ENCODE peak calls at places on chromosomes 4 and X, in four cellular contexts. One of them, this sample, is unnamed. For H3K36me3, the result is how much of the 10 kb centered on the place peaks cover.

GRCh38 chr4:156888762-156889161 is 82.8 kb downstream of the PDGFC start:
- DNase-seq in breast epithelium: no peak
- DNase-seq in H7: no peak
- DNase-seq in CD4-positive, CD25-positive, alpha-beta regulatory T cell: no peak
- DNase-seq in this sample: no peak

GRCh38 chr4:147340111-147340510 is 140.8 kb upstream of the EDNRA start:
- DNase-seq in breast epithelium: no peak
- DNase-seq in H7: no peak
- DNase-seq in CD4-positive, CD25-positive, alpha-beta regulatory T cell: no peak
- DNase-seq in this sample: no peak

GRCh38 chr4:532588-533317 is 33.7 kb downstream of the PIGG start:
- DNase-seq in breast epithelium: peak
- DNase-seq in H7: peak
- DNase-seq in CD4-positive, CD25-positive, alpha-beta regulatory T cell: no peak
- DNase-seq in this sample: no peak

GRCh38 chrX:42519666-42520231 is 258.2 kb downstream of the PPP1R2C start:
- DNase-seq in breast epithelium: no peak
- DNase-seq in H7: no peak
- DNase-seq in CD4-positive, CD25-positive, alpha-beta regulatory T cell: no peak
- DNase-seq in this sample: no peak

GRCh38 chr4:3532714-3533336 is 603 bp upstream of the LRPAP1 start:
- DNase-seq in breast epithelium: no peak
- DNase-seq in H7: peak
- DNase-seq in CD4-positive, CD25-positive, alpha-beta regulatory T cell: no peak
- DNase-seq in this sample: no peak

GRCh38 chr4:16846520-16847117 is 51.8 kb downstream of the LDB2 start:
- DNase-seq in breast epithelium: no peak
- DNase-seq in H7: peak
- DNase-seq in CD4-positive, CD25-positive, alpha-beta regulatory T cell: no peak
- DNase-seq in this sample: no peak

GRCh38 chrX:148804579-148804978 is 304.2 kb downstream of the AFF2 start:
- DNase-seq in breast epithelium: no peak
- DNase-seq in H7: no peak
- DNase-seq in CD4-positive, CD25-positive, alpha-beta regulatory T cell: no peak
- DNase-seq in this sample: no peak

GRCh38 chr4:140242357-140243284 is 88.6 kb upstream of the MAML3 start:
- DNase-seq in breast epithelium: no peak
- DNase-seq in H7: no peak
- DNase-seq in CD4-positive, CD25-positive, alpha-beta regulatory T cell: peak
- DNase-seq in this sample: no peak

GRCh38 chr4:5469151-5469775 is 239.1 kb downstream of the EVC2 start:
- DNase-seq in breast epithelium: no peak
- DNase-seq in H7: no peak
- DNase-seq in CD4-positive, CD25-positive, alpha-beta regulatory T cell: no peak
- DNase-seq in this sample: no peak

GRCh38 chr4:43481526-43481925 is 589.0 kb downstream of the GRXCR1 start:
- DNase-seq in breast epithelium: no peak
- DNase-seq in H7: no peak
- DNase-seq in CD4-positive, CD25-positive, alpha-beta regulatory T cell: no peak
- DNase-seq in this sample: no peak

GRCh38 chr4:1864076-1865008 is 6.9 kb upstream of the NSD2 start:
- DNase-seq in breast epithelium: no peak
- DNase-seq in H7: peak
- DNase-seq in CD4-positive, CD25-positive, alpha-beta regulatory T cell: no peak
- DNase-seq in this sample: no peak

GRCh38 chrX:72060196-72060974 is 71.3 kb downstream of the RTL5 start:
- DNase-seq in breast epithelium: no peak
- DNase-seq in H7: peak
- DNase-seq in CD4-positive, CD25-positive, alpha-beta regulatory T cell: no peak
- DNase-seq in this sample: no peak

GRCh38 chr4:185597532-185598188 is 62.4 kb upstream of the PDLIM3 start:
- DNase-seq in breast epithelium: peak
- DNase-seq in H7: peak
- DNase-seq in CD4-positive, CD25-positive, alpha-beta regulatory T cell: peak
- DNase-seq in this sample: peak

GRCh38 chr4:179007758-179008157 is 1565.5 kb upstream of the AGA start:
- DNase-seq in breast epithelium: no peak
- DNase-seq in H7: no peak
- DNase-seq in CD4-positive, CD25-positive, alpha-beta regulatory T cell: no peak
- DNase-seq in this sample: no peak

GRCh38 chrX:144681501-144681900 is 565.8 kb upstream of the SPANXN1 start:
- DNase-seq in breast epithelium: no peak
- DNase-seq in H7: no peak
- DNase-seq in CD4-positive, CD25-positive, alpha-beta regulatory T cell: no peak
- DNase-seq in this sample: no peak

GRCh38 chr4:181478675-181479074 is 764.5 kb upstream of the TENM3 start:
- DNase-seq in breast epithelium: no peak
- DNase-seq in H7: no peak
- DNase-seq in CD4-positive, CD25-positive, alpha-beta regulatory T cell: no peak
- DNase-seq in this sample: no peak

GRCh38 chrX:119512145-119512800 is 44.0 kb downstream of the SLC25A5 start:
- DNase-seq in breast epithelium: peak
- DNase-seq in H7: peak
- DNase-seq in CD4-positive, CD25-positive, alpha-beta regulatory T cell: peak
- DNase-seq in this sample: peak

GRCh38 chr4:186190456-186191265 is 706 bp upstream of the CYP4V2 start:
- DNase-seq in breast epithelium: peak
- DNase-seq in H7: peak
- DNase-seq in CD4-positive, CD25-positive, alpha-beta regulatory T cell: peak
- DNase-seq in this sample: no peak

GRCh38 chr4:108113229-108113628 is 55.5 kb downstream of the LEF1 start:
- DNase-seq in breast epithelium: no peak
- DNase-seq in H7: no peak
- DNase-seq in CD4-positive, CD25-positive, alpha-beta regulatory T cell: peak
- DNase-seq in this sample: no peak

GRCh38 chr4:94412019-94413017 is 39.4 kb upstream of the PDLIM5 start:
- DNase-seq in breast epithelium: no peak
- DNase-seq in H7: no peak
- DNase-seq in CD4-positive, CD25-positive, alpha-beta regulatory T cell: no peak
- DNase-seq in this sample: no peak

GRCh38 chr4:125837493-125838238 is 522.9 kb downstream of the FAT4 start:
- DNase-seq in breast epithelium: no peak
- DNase-seq in H7: no peak
- DNase-seq in CD4-positive, CD25-positive, alpha-beta regulatory T cell: no peak
- DNase-seq in this sample: no peak

GRCh38 chrX:139971394-139971749 is 6.1 kb upstream of the CXorf66 start:
- DNase-seq in breast epithelium: no peak
- DNase-seq in H7: no peak
- DNase-seq in CD4-positive, CD25-positive, alpha-beta regulatory T cell: no peak
- DNase-seq in this sample: no peak

GRCh38 chr4:1164040-1164439 is 8.3 kb downstream of the SPON2 start:
- DNase-seq in breast epithelium: no peak
- DNase-seq in H7: no peak
- DNase-seq in CD4-positive, CD25-positive, alpha-beta regulatory T cell: no peak
- DNase-seq in this sample: no peak

GRCh38 chr4:8076023-8076422 is 82.6 kb downstream of the ABLIM2 start:
- DNase-seq in breast epithelium: no peak
- DNase-seq in H7: no peak
- DNase-seq in CD4-positive, CD25-positive, alpha-beta regulatory T cell: no peak
- DNase-seq in this sample: no peak

GRCh38 chr4:70623301-70623700 is 5.2 kb upstream of the ENAM start:
- DNase-seq in breast epithelium: no peak
- DNase-seq in H7: no peak
- DNase-seq in CD4-positive, CD25-positive, alpha-beta regulatory T cell: peak
- DNase-seq in this sample: no peak

GRCh38 chrX:24149346-24150050 is at the start of gene ZFX:
- DNase-seq in breast epithelium: peak
- DNase-seq in H7: peak
- DNase-seq in CD4-positive, CD25-positive, alpha-beta regulatory T cell: peak
- DNase-seq in this sample: peak

GRCh38 chrX:37958493-37959211 is 47.7 kb upstream of the SYTL5 start:
- DNase-seq in breast epithelium: no peak
- DNase-seq in H7: no peak
- DNase-seq in CD4-positive, CD25-positive, alpha-beta regulatory T cell: no peak
- DNase-seq in this sample: no peak

GRCh38 chr4:189656551-189657165 is 284.0 kb upstream of the FRG1 start:
- DNase-seq in breast epithelium: no peak
- DNase-seq in H7: no peak
- DNase-seq in CD4-positive, CD25-positive, alpha-beta regulatory T cell: no peak
- DNase-seq in this sample: no peak

GRCh38 chr4:101594588-101594987 is 195.9 kb upstream of the BANK1 start:
- DNase-seq in breast epithelium: no peak
- DNase-seq in H7: no peak
- DNase-seq in CD4-positive, CD25-positive, alpha-beta regulatory T cell: no peak
- DNase-seq in this sample: no peak

GRCh38 chr4:72394264-72394663 is 174.8 kb downstream of the ADAMTS3 start:
- DNase-seq in breast epithelium: no peak
- DNase-seq in H7: no peak
- DNase-seq in CD4-positive, CD25-positive, alpha-beta regulatory T cell: no peak
- DNase-seq in this sample: no peak

GRCh38 chr4:145530189-145530588 is 48.5 kb downstream of the SMAD1 start:
- DNase-seq in breast epithelium: no peak
- DNase-seq in H7: no peak
- DNase-seq in CD4-positive, CD25-positive, alpha-beta regulatory T cell: no peak
- DNase-seq in this sample: no peak

GRCh38 chr4:57113870-57114269 is 3.7 kb upstream of the IGFBP7 start:
- DNase-seq in breast epithelium: no peak
- DNase-seq in H7: no peak
- DNase-seq in CD4-positive, CD25-positive, alpha-beta regulatory T cell: no peak
- DNase-seq in this sample: no peak

GRCh38 chrX:99413317-99413716 is 996.8 kb downstream of the PCDH19 start:
- DNase-seq in breast epithelium: no peak
- DNase-seq in H7: no peak
- DNase-seq in CD4-positive, CD25-positive, alpha-beta regulatory T cell: no peak
- DNase-seq in this sample: no peak

GRCh38 chr4:151624606-151625565 is 135.9 kb downstream of the GATB start:
- DNase-seq in breast epithelium: no peak
- DNase-seq in H7: no peak
- DNase-seq in CD4-positive, CD25-positive, alpha-beta regulatory T cell: no peak
- DNase-seq in this sample: peak

GRCh38 chr4:99947608-99948007 is 1.2 kb upstream of the DNAJB14 start:
- DNase-seq in breast epithelium: no peak
- DNase-seq in H7: no peak
- DNase-seq in CD4-positive, CD25-positive, alpha-beta regulatory T cell: no peak
- DNase-seq in this sample: no peak

GRCh38 chr4:89397464-89397863 is 89.9 kb upstream of the GPRIN3 start:
- DNase-seq in breast epithelium: no peak
- DNase-seq in H7: no peak
- DNase-seq in CD4-positive, CD25-positive, alpha-beta regulatory T cell: no peak
- DNase-seq in this sample: no peak

GRCh38 chr4:127782275-127783025 is at the start of gene HSPA4L:
- DNase-seq in breast epithelium: peak
- DNase-seq in H7: peak
- DNase-seq in CD4-positive, CD25-positive, alpha-beta regulatory T cell: peak
- DNase-seq in this sample: peak

GRCh38 chr4:92304636-92305035 is 870 bp downstream of the GRID2 start:
- DNase-seq in breast epithelium: no peak
- DNase-seq in H7: peak
- DNase-seq in CD4-positive, CD25-positive, alpha-beta regulatory T cell: no peak
- DNase-seq in this sample: no peak

GRCh38 chr4:92305148-92305877 is 1.5 kb downstream of the GRID2 start:
- DNase-seq in breast epithelium: no peak
- DNase-seq in H7: peak
- DNase-seq in CD4-positive, CD25-positive, alpha-beta regulatory T cell: no peak
- DNase-seq in this sample: no peak

GRCh38 chr4:92303621-92304027 is at the start of gene GRID2:
- DNase-seq in breast epithelium: no peak
- DNase-seq in H7: peak
- DNase-seq in CD4-positive, CD25-positive, alpha-beta regulatory T cell: no peak
- DNase-seq in this sample: no peak

GRCh38 chr4:92305878-92306520 is 2.2 kb downstream of the GRID2 start:
- DNase-seq in breast epithelium: no peak
- DNase-seq in H7: peak
- DNase-seq in CD4-positive, CD25-positive, alpha-beta regulatory T cell: no peak
- DNase-seq in this sample: no peak

DNA sequence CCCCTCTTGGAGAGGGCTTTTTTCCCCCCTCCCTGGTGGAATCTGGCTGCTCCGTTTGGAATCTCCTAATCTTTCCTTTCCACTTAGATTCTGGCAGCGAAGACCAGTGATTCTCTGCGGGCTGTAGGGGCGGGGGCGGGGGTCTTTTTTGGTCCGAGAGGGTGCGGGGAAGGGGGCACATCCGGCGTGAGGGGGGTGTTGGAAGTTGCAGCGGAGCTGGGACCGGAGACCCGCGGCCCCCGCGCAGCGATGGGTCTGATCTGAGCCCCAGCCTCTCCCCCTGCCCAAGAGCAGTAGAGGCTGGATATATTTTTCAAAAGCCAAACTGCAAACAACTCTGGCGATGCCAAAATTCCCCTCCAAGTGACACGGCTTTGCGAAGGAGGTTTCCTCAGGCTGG is 307 bp downstream of the GRID2 start:
- DNase-seq in breast epithelium: no peak
- DNase-seq in H7: no peak
- DNase-seq in CD4-positive, CD25-positive, alpha-beta regulatory T cell: no peak
- DNase-seq in this sample: no peak
- H3K4me3 ChIP-seq in breast epithelium: no peak
- H3K4me3 ChIP-seq in H7: peak
- H3K4me3 ChIP-seq in CD4-positive, CD25-positive, alpha-beta regulatory T cell: no peak
- H3K4me3 ChIP-seq in this sample: peak

GRCh38 chrX:758917-759316 is 128.3 kb downstream of the SHOX start:
- DNase-seq in breast epithelium: no peak
- DNase-seq in H7: no peak
- DNase-seq in CD4-positive, CD25-positive, alpha-beta regulatory T cell: no peak
- DNase-seq in this sample: no peak
- H3K36me3 ChIP-seq in breast epithelium: under half
- H3K36me3 ChIP-seq in H7: under half
- H3K36me3 ChIP-seq in CD4-positive, CD25-positive, alpha-beta regulatory T cell: under half
- H3K36me3 ChIP-seq in this sample: under half

GRCh38 chrX:106168107-106168506 is at the start of gene PWWP3B:
- DNase-seq in breast epithelium: no peak
- DNase-seq in H7: peak
- DNase-seq in CD4-positive, CD25-positive, alpha-beta regulatory T cell: no peak
- DNase-seq in this sample: peak
- H3K4me3 ChIP-seq in breast epithelium: peak
- H3K4me3 ChIP-seq in H7: peak
- H3K4me3 ChIP-seq in CD4-positive, CD25-positive, alpha-beta regulatory T cell: no peak
- H3K4me3 ChIP-seq in this sample: no peak

GRCh38 chr4:88275949-88276515 is 8.3 kb downstream of the PPM1K start:
- DNase-seq in breast epithelium: no peak
- DNase-seq in H7: no peak
- DNase-seq in CD4-positive, CD25-positive, alpha-beta regulatory T cell: no peak
- DNase-seq in this sample: no peak

GRCh38 chr4:88275516-88275915 is 8.8 kb downstream of the PPM1K start:
- DNase-seq in breast epithelium: no peak
- DNase-seq in H7: no peak
- DNase-seq in CD4-positive, CD25-positive, alpha-beta regulatory T cell: no peak
- DNase-seq in this sample: no peak

GRCh38 chr4:88280228-88280795 is 4.0 kb downstream of the PPM1K start:
- DNase-seq in breast epithelium: no peak
- DNase-seq in H7: no peak
- DNase-seq in CD4-positive, CD25-positive, alpha-beta regulatory T cell: no peak
- DNase-seq in this sample: no peak

GRCh38 chr4:88276952-88277710 is 7.2 kb downstream of the PPM1K start:
- DNase-seq in breast epithelium: no peak
- DNase-seq in H7: no peak
- DNase-seq in CD4-positive, CD25-positive, alpha-beta regulatory T cell: no peak
- DNase-seq in this sample: no peak

DNA sequence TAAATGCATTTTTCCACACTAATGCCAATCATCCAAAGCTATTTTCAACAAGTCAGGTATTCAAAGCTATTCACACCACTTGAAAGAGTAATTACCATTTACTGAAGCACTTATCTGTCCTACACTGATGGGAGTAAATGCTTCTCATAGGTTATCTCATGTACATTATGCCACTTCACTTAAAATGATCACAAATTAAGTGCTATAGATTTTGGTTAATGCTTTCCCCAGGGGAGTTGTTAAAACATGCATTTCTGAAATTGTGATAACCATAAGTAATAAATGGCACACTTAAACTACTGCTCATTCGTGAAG is 6.7 kb downstream of the PPM1K start:
- DNase-seq in breast epithelium: no peak
- DNase-seq in H7: no peak
- DNase-seq in CD4-positive, CD25-positive, alpha-beta regulatory T cell: no peak
- DNase-seq in this sample: no peak
- H3K36me3 ChIP-seq in breast epithelium: under half
- H3K36me3 ChIP-seq in H7: under half
- H3K36me3 ChIP-seq in CD4-positive, CD25-positive, alpha-beta regulatory T cell: under half
- H3K36me3 ChIP-seq in this sample: under half

This sample was measured in tibial nerve.